ENCODE peak calls at places on chromosomes 4 and X, in seven cellular contexts. One of them, this sample, is unnamed.

GRCh38 chr4:182876006-182876405 is 41.2 kb downstream of the DCTD start:
- DNase-seq in A549: no peak
- DNase-seq in AG09309: no peak
- DNase-seq in CD4-positive, alpha-beta T cell: no peak
- DNase-seq in suprapubic skin: no peak
- DNase-seq in GM23338: no peak
- DNase-seq in RWPE1: no peak
- DNase-seq in this sample: no peak

GRCh38 chrX:49058794-49059193 is at the start of gene CCDC120:
- DNase-seq in A549: no peak
- DNase-seq in AG09309: no peak
- DNase-seq in CD4-positive, alpha-beta T cell: no peak
- DNase-seq in suprapubic skin: no peak
- DNase-seq in GM23338: peak
- DNase-seq in RWPE1: no peak
- DNase-seq in this sample: no peak

GRCh38 chrX:10902001-10902400 is 209.1 kb upstream of the HCCS start:
- DNase-seq in A549: peak
- DNase-seq in AG09309: no peak
- DNase-seq in CD4-positive, alpha-beta T cell: no peak
- DNase-seq in suprapubic skin: no peak
- DNase-seq in GM23338: no peak
- DNase-seq in RWPE1: peak
- DNase-seq in this sample: no peak

GRCh38 chr4:122922877-122923511 is 597 bp upstream of the NUDT6 start:
- DNase-seq in A549: peak
- DNase-seq in AG09309: no peak
- DNase-seq in CD4-positive, alpha-beta T cell: peak
- DNase-seq in suprapubic skin: peak
- DNase-seq in GM23338: peak
- DNase-seq in RWPE1: peak
- DNase-seq in this sample: peak

GRCh38 chr4:26741491-26741871 is 119.2 kb upstream of the STIM2 start:
- DNase-seq in A549: no peak
- DNase-seq in AG09309: no peak
- DNase-seq in CD4-positive, alpha-beta T cell: no peak
- DNase-seq in suprapubic skin: no peak
- DNase-seq in GM23338: no peak
- DNase-seq in RWPE1: no peak
- DNase-seq in this sample: no peak

GRCh38 chr4:108529984-108530901 is 90.1 kb upstream of the RPL34 start:
- DNase-seq in A549: no peak
- DNase-seq in AG09309: no peak
- DNase-seq in CD4-positive, alpha-beta T cell: no peak
- DNase-seq in suprapubic skin: no peak
- DNase-seq in GM23338: no peak
- DNase-seq in RWPE1: no peak
- DNase-seq in this sample: no peak

GRCh38 chrX:150365953-150366911 is 3.1 kb downstream of the MAMLD1 start:
- DNase-seq in A549: peak
- DNase-seq in AG09309: no peak
- DNase-seq in CD4-positive, alpha-beta T cell: no peak
- DNase-seq in suprapubic skin: no peak
- DNase-seq in GM23338: peak
- DNase-seq in RWPE1: no peak
- DNase-seq in this sample: no peak

GRCh38 chrX:45956222-45956867 is 588.9 kb downstream of the ZNF674 start:
- DNase-seq in A549: no peak
- DNase-seq in AG09309: no peak
- DNase-seq in CD4-positive, alpha-beta T cell: no peak
- DNase-seq in suprapubic skin: no peak
- DNase-seq in GM23338: no peak
- DNase-seq in RWPE1: no peak
- DNase-seq in this sample: no peak

GRCh38 chr4:152398060-152398459 is 137.8 kb downstream of the FBXW7 start:
- DNase-seq in A549: peak
- DNase-seq in AG09309: no peak
- DNase-seq in CD4-positive, alpha-beta T cell: no peak
- DNase-seq in suprapubic skin: no peak
- DNase-seq in GM23338: peak
- DNase-seq in RWPE1: peak
- DNase-seq in this sample: no peak

GRCh38 chr4:78293841-78294301 is 236.7 kb downstream of the FRAS1 start:
- DNase-seq in A549: peak
- DNase-seq in AG09309: no peak
- DNase-seq in CD4-positive, alpha-beta T cell: no peak
- DNase-seq in suprapubic skin: no peak
- DNase-seq in GM23338: no peak
- DNase-seq in RWPE1: peak
- DNase-seq in this sample: no peak

GRCh38 chr4:8130346-8131066 is 28.1 kb downstream of the ABLIM2 start:
- DNase-seq in A549: no peak
- DNase-seq in AG09309: no peak
- DNase-seq in CD4-positive, alpha-beta T cell: no peak
- DNase-seq in suprapubic skin: no peak
- DNase-seq in GM23338: no peak
- DNase-seq in RWPE1: no peak
- DNase-seq in this sample: no peak

GRCh38 chr4:92521941-92522340 is 218.2 kb downstream of the GRID2 start:
- DNase-seq in A549: no peak
- DNase-seq in AG09309: no peak
- DNase-seq in CD4-positive, alpha-beta T cell: no peak
- DNase-seq in suprapubic skin: no peak
- DNase-seq in GM23338: no peak
- DNase-seq in RWPE1: no peak
- DNase-seq in this sample: no peak

GRCh38 chr4:1011022-1011694 is at the start of gene FGFRL1:
- DNase-seq in A549: peak
- DNase-seq in AG09309: peak
- DNase-seq in CD4-positive, alpha-beta T cell: peak
- DNase-seq in suprapubic skin: peak
- DNase-seq in GM23338: peak
- DNase-seq in RWPE1: peak
- DNase-seq in this sample: peak

GRCh38 chrX:48489296-48489695 is 13.3 kb downstream of the FTSJ1 start:
- DNase-seq in A549: no peak
- DNase-seq in AG09309: no peak
- DNase-seq in CD4-positive, alpha-beta T cell: no peak
- DNase-seq in suprapubic skin: no peak
- DNase-seq in GM23338: no peak
- DNase-seq in RWPE1: no peak
- DNase-seq in this sample: no peak

GRCh38 chr4:101944649-101945048 is 154.1 kb downstream of the BANK1 start:
- DNase-seq in A549: no peak
- DNase-seq in AG09309: no peak
- DNase-seq in CD4-positive, alpha-beta T cell: no peak
- DNase-seq in suprapubic skin: no peak
- DNase-seq in GM23338: peak
- DNase-seq in RWPE1: no peak
- DNase-seq in this sample: peak

GRCh38 chrX:150610446-150610845 is 42.0 kb downstream of the MTM1 start:
- DNase-seq in A549: no peak
- DNase-seq in AG09309: no peak
- DNase-seq in CD4-positive, alpha-beta T cell: no peak
- DNase-seq in suprapubic skin: no peak
- DNase-seq in GM23338: no peak
- DNase-seq in RWPE1: no peak
- DNase-seq in this sample: no peak

GRCh38 chr4:73740353-73740778 is at the start of gene CXCL8:
- DNase-seq in A549: peak
- DNase-seq in AG09309: peak
- DNase-seq in CD4-positive, alpha-beta T cell: no peak
- DNase-seq in suprapubic skin: no peak
- DNase-seq in GM23338: peak
- DNase-seq in RWPE1: peak
- DNase-seq in this sample: peak

GRCh38 chrX:29841750-29842149 is 373.6 kb upstream of the MAGEB2 start:
- DNase-seq in A549: no peak
- DNase-seq in AG09309: no peak
- DNase-seq in CD4-positive, alpha-beta T cell: no peak
- DNase-seq in suprapubic skin: no peak
- DNase-seq in GM23338: no peak
- DNase-seq in RWPE1: no peak
- DNase-seq in this sample: no peak

GRCh38 chr4:8084712-8085490 is 73.7 kb downstream of the ABLIM2 start:
- DNase-seq in A549: no peak
- DNase-seq in AG09309: no peak
- DNase-seq in CD4-positive, alpha-beta T cell: no peak
- DNase-seq in suprapubic skin: no peak
- DNase-seq in GM23338: no peak
- DNase-seq in RWPE1: no peak
- DNase-seq in this sample: no peak

GRCh38 chrX:122094611-122095010 is 1047.2 kb downstream of the GLUD2 start:
- DNase-seq in A549: no peak
- DNase-seq in AG09309: no peak
- DNase-seq in CD4-positive, alpha-beta T cell: no peak
- DNase-seq in suprapubic skin: no peak
- DNase-seq in GM23338: no peak
- DNase-seq in RWPE1: peak
- DNase-seq in this sample: no peak

GRCh38 chr4:22237155-22237751 is 278.6 kb downstream of the ADGRA3 start:
- DNase-seq in A549: peak
- DNase-seq in AG09309: no peak
- DNase-seq in CD4-positive, alpha-beta T cell: peak
- DNase-seq in suprapubic skin: no peak
- DNase-seq in GM23338: peak
- DNase-seq in RWPE1: no peak
- DNase-seq in this sample: no peak
- TF ChIP-seq CTCF in A549: peak
- TF ChIP-seq CTCF in AG09309: peak
- TF ChIP-seq CTCF in CD4-positive, alpha-beta T cell: no peak
- TF ChIP-seq CTCF in suprapubic skin: no peak
- TF ChIP-seq CTCF in GM23338: peak
- TF ChIP-seq CTCF in RWPE1: no peak
- TF ChIP-seq CTCF in this sample: peak

DNA sequence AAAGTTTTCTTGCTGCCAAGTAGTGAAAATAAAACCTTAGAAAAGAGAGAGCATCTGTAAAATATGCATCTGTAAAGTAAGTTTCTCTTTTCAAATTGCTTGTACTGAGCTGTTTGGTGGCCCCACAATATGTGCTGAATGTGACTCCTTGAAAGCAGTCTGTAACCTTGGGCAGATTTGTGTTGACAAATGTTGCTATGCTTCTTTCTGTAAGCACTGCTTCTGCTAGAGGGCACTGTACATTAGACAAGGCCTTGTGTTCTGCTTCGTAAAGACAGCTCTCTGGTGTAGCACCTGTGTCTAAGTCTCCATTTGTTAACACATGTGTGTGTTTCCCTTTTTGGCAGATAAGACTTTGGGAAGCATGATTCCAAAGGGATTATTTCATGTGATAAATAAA is 56.6 kb upstream of the NRK start:
- DNase-seq in A549: no peak
- DNase-seq in AG09309: no peak
- DNase-seq in CD4-positive, alpha-beta T cell: no peak
- DNase-seq in suprapubic skin: no peak
- DNase-seq in GM23338: peak
- DNase-seq in RWPE1: no peak
- DNase-seq in this sample: no peak
- TF ChIP-seq CTCF in A549: no peak
- TF ChIP-seq CTCF in AG09309: no peak
- TF ChIP-seq CTCF in CD4-positive, alpha-beta T cell: no peak
- TF ChIP-seq CTCF in suprapubic skin: no peak
- TF ChIP-seq CTCF in GM23338: peak
- TF ChIP-seq CTCF in RWPE1: no peak
- TF ChIP-seq CTCF in this sample: no peak

DNA sequence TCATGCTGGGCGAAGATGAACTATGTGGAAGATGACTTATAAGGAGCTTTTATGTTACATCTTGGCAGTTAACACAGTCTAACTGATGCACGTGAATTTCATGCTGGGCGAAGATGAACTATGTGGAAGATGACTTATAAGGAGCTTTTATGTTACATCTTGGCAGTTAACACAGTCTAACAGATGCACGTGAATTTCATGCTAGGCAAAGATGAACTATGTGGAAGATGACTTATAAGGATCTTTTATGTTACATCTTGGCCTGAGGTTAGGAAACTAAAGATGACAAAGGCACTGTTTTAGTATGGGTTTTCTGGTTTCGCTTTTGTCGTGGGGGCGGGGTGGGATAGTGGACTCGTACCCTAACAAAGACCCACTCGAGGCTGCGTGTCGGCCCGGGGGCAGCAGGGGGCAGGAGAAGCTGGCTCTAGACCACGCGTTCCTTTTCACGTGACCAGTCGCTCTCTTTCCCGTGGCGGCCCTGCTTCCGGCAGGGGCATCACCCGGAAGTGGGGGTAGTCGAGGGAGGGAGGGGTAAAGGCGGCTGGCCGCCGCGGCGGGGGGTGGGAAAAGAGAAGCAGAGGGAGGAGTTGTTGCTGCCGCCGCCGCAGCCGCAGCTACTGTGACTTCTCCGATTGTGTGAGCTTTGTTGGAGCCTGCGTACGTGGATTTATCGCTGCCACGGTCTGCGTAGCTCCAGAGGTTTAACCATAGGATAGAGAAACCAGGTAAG is at the start of gene ATP7A:
- DNase-seq in A549: peak
- DNase-seq in AG09309: peak
- DNase-seq in CD4-positive, alpha-beta T cell: peak
- DNase-seq in suprapubic skin: peak
- DNase-seq in GM23338: peak
- DNase-seq in RWPE1: peak
- DNase-seq in this sample: peak
- TF ChIP-seq CTCF in A549: peak
- TF ChIP-seq CTCF in AG09309: peak
- TF ChIP-seq CTCF in CD4-positive, alpha-beta T cell: peak
- TF ChIP-seq CTCF in suprapubic skin: peak
- TF ChIP-seq CTCF in GM23338: peak
- TF ChIP-seq CTCF in RWPE1: peak
- TF ChIP-seq CTCF in this sample: peak

GRCh38 chr4:4185528-4185927 is 41.2 kb downstream of the OTOP1 start:
- DNase-seq in A549: no peak
- DNase-seq in AG09309: no peak
- DNase-seq in CD4-positive, alpha-beta T cell: no peak
- DNase-seq in suprapubic skin: no peak
- DNase-seq in GM23338: no peak
- DNase-seq in RWPE1: no peak
- DNase-seq in this sample: no peak

DNA sequence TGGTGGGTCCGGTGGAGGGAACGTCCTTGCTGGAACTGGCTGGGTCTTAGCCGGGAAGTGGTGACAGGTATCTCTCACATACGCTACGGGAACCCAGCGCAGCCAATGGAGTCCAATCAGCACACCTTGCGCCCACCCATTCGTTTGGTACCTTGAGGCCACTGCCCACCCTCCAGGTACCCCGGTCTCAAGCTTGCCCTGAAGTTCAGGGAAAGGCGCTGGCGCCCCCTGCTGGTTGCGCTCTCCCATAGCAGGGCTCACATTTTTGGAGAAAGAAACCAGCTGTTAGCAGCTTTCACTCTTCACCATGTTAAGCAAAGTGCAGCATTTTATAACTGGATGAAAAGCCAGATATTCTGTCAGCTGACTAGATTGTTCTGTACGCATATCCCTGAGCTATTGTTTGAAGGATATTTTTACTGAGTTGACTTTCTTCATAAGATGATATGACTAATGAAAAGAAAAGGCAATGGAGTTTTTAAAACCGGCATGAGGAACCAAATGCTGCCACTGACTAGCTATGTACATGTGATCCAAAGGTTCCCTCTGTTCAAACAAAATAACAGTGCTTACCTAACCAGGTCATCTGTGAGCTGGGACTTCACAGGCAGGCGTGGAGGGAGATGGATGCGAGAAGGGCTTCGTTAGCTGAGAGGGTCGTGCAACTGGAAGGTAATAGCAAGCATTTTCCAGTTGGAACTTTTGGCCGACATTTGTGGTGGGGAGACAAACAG is 43.7 kb downstream of the OTOP1 start:
- DNase-seq in A549: peak
- DNase-seq in AG09309: no peak
- DNase-seq in CD4-positive, alpha-beta T cell: no peak
- DNase-seq in suprapubic skin: no peak
- DNase-seq in GM23338: peak
- DNase-seq in RWPE1: peak
- DNase-seq in this sample: no peak
- TF ChIP-seq CTCF in A549: peak
- TF ChIP-seq CTCF in AG09309: peak
- TF ChIP-seq CTCF in CD4-positive, alpha-beta T cell: no peak
- TF ChIP-seq CTCF in suprapubic skin: no peak
- TF ChIP-seq CTCF in GM23338: peak
- TF ChIP-seq CTCF in RWPE1: peak
- TF ChIP-seq CTCF in this sample: peak

This sample was measured in LNCaP clone FGC.